ENCODE peak calls at places on chromosome 11, in four cellular contexts. P is PC-3, T is hepatocyte, O is aorta. W is an unnamed sample.

GRCh38 chr11:111445586-111445985 is 66.5 kb upstream of the POU2AF1 start:
- DNase-seq in P (no peak), T (no peak), O (no peak), W (no peak)

GRCh38 chr11:84036664-84037194 is 750.6 kb upstream of the CCDC90B start:
- DNase-seq in P (no peak), T (no peak), O (no peak), W (no peak)

GRCh38 chr11:116650052-116650451 is 122.7 kb downstream of the BUD13 start:
- DNase-seq in P (no peak), T (no peak), O (no peak), W (no peak)

GRCh38 chr11:75406338-75406777 is 7.0 kb downstream of the RPS3 start:
- DNase-seq in P (peak; percentile 67), T (no peak), O (no peak), W (no peak)

GRCh38 chr11:74849525-74850391 is 99.1 kb downstream of the XRRA1 start:
- DNase-seq in P (peak; percentile 74), T (no peak), O (peak; percentile 80), W (peak; percentile 71)

GRCh38 chr11:96221244-96222070 is 121.5 kb downstream of the MAML2 start:
- DNase-seq in P (no peak), T (no peak), O (no peak), W (no peak)

GRCh38 chr11:116217006-116217405 is 555.8 kb downstream of the BUD13 start:
- DNase-seq in P (peak; percentile 57), T (no peak), O (no peak), W (peak; percentile 83)

GRCh38 chr11:6646631-6647281 is 8.9 kb downstream of the DCHS1 start:
- DNase-seq in P (no peak), T (peak; percentile 74), O (no peak), W (peak; percentile 29)

GRCh38 chr11:126518130-126518995 is 162.9 kb downstream of the ST3GAL4 start:
- DNase-seq in P (no peak), T (no peak), O (peak; percentile 19), W (no peak)

GRCh38 chr11:898160-898517 is 12.5 kb downstream of the CHID1 start:
- DNase-seq in P (peak; percentile 22), T (peak; percentile 48), O (no peak), W (peak; percentile 62)

GRCh38 chr11:83895516-83895915 is 609.3 kb upstream of the CCDC90B start:
- DNase-seq in P (no peak), T (no peak), O (no peak), W (peak; percentile 19)

GRCh38 chr11:104830080-104830479 is 68.2 kb downstream of the CASP12 start:
- DNase-seq in P (peak; percentile 85), T (no peak), O (no peak), W (no peak)

GRCh38 chr11:36618025-36618700 is 20.1 kb upstream of the RAG2 start:
- DNase-seq in P (no peak), T (no peak), O (no peak), W (no peak)

GRCh38 chr11:57515332-57516060 is at the start of gene SLC43A1:
- DNase-seq in P (peak; percentile 46), T (peak; percentile 68), O (peak; percentile 87), W (peak; percentile 57)

GRCh38 chr11:125382211-125382807 is 113.8 kb downstream of the FEZ1 start:
- DNase-seq in P (no peak), T (no peak), O (no peak), W (no peak)

GRCh38 chr11:116838321-116839084 is 1.1 kb upstream of the APOA1 start:
- DNase-seq in P (no peak), T (peak; percentile 54), O (no peak), W (no peak)

GRCh38 chr11:3002871-3003270 is 10.7 kb upstream of the NAP1L4 start:
- DNase-seq in P (no peak), T (no peak), O (peak; percentile 66), W (no peak)
- H3K27ac ChIP-seq in P (no peak overlapping the region), T (no peak overlapping the region), O (no peak overlapping the region), W (no peak overlapping the region)

GRCh38 chr11:65382804-65383368 is 440 bp upstream of the SLC25A45 start:
- DNase-seq in P (peak; percentile 95), T (no peak), O (no peak), W (no peak)
- H3K4me1 ChIP-seq in P (peaks cover 63% of the 10 kb centered on the region), T (peaks cover 70% of the 10 kb centered on the region), O (no peaks in the 10 kb centered on the region), W (peaks cover 13% of the 10 kb centered on the region)

DNA sequence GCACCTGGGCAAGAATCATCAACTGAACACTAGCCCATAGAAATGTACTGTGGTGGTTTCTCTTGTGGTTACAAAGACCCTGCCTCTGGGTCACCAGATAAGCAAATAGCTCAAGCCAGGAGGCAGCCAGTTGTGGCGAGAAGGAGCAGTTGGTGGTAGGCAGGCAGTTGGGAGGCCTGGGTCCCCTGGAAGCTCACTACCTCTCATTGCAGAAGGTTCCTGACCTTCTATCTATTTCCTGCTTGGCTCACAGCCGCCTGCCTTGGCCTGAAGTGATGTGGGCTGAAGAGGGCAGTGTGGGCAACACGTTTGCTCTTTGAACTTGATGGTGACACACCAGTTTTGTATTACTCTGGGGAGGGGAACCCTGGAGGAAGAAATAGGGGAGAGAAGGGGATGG is 34.7 kb downstream of the NECTIN1 start:
- DNase-seq in P (no peak), T (no peak), O (no peak), W (no peak)
- H3K4me3 ChIP-seq in P (no peak overlapping the region), T (no peak overlapping the region), O (no peak overlapping the region), W (no peak overlapping the region)

DNA sequence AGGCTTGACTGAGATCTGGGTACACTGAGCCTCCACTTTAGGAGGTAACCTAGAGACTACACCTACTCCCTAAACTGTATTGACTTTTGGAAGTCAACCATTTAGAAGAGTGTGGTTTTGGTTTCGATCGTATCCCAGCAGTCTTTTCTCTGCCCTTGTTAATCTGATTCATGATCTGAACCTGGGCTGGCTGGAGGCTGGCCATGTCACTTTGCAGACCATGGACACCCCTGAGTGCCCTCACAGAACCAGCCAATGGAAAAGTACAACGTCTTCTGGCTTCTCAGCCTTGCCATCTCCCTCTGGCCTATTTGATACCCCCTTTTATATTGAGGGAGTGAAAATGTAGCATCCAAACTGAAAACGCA is 10.8 kb downstream of the EHF start:
- DNase-seq in P (peak; percentile 60), T (no peak), O (no peak), W (no peak)
- H3K27ac ChIP-seq in P (peak overlapping the region; percentile 88), T (peak overlapping the region; percentile 56), O (no peak overlapping the region), W (no peak overlapping the region)

GRCh38 chr11:64068705-64069400 is 33.1 kb downstream of the FLRT1 start:
- DNase-seq in P (no peak), T (no peak), O (no peak), W (no peak)
- H3K4me1 ChIP-seq in P (no peaks in the 10 kb centered on the region), T (peaks cover 35% of the 10 kb centered on the region), O (no peaks in the 10 kb centered on the region), W (peaks cover 5% of the 10 kb centered on the region)

W was measured in GM23338.